ENCODE peak calls at places on chromosomes 12 and 14, in ten cellular contexts. S is upper lobe of right lung, C is AG09309, Q is pancreas, T is astrocyte of the cerebellum, F is GM10248, B is transverse colon, J is colonic mucosa, A is nephron progenitor cell, H is tibial artery. K is an unnamed sample.

GRCh38 chr12:111642681-111643427 is 42.9 kb downstream of the BRAP start:
- DNase-seq in S (no peak), C (no peak), Q (no peak), T (no peak), F (no peak), B (no peak), J (no peak), A (no peak), H (no peak), K (no peak)

GRCh38 chr14:30223385-30223785 is 295.7 kb upstream of the PRKD1 start:
- DNase-seq in S (peak; percentile 73), C (peak; percentile 49), Q (peak; percentile 92), T (peak; percentile 89), F (no peak), B (peak; percentile 11), J (peak; percentile 39), A (no peak), H (peak; percentile 55), K (peak; percentile 83)

GRCh38 chr12:4909397-4909733 is 340 bp upstream of the KCNA1 start:
- DNase-seq in S (no peak), C (no peak), Q (no peak), T (no peak), F (peak; percentile 20), B (no peak), J (no peak), A (peak; percentile 53), H (no peak), K (no peak)

GRCh38 chr12:27818421-27818918 is 38.4 kb upstream of the MANSC4 start:
- DNase-seq in S (no peak), C (no peak), Q (no peak), T (no peak), F (no peak), B (no peak), J (peak; percentile 54), A (no peak), H (no peak), K (no peak)

GRCh38 chr14:75831455-75831854 is 150.3 kb downstream of the TGFB3 start:
- DNase-seq in S (peak; percentile 86), C (no peak), Q (peak; percentile 88), T (peak; percentile 83), F (no peak), B (peak; percentile 68), J (peak; percentile 81), A (no peak), H (no peak), K (no peak)

GRCh38 chr12:5043589-5044419 is at the start of gene KCNA5:
- DNase-seq in S (no peak), C (no peak), Q (no peak), T (no peak), F (no peak), B (no peak), J (no peak), A (peak; percentile 73), H (peak; percentile 32), K (no peak)

GRCh38 chr14:99565383-99565782 is 38.6 kb downstream of the CCDC85C start:
- DNase-seq in S (no peak), C (no peak), Q (no peak), T (no peak), F (no peak), B (no peak), J (no peak), A (no peak), H (no peak), K (no peak)

GRCh38 chr12:121154793-121155375 is 22.2 kb downstream of the P2RX7 start:
- DNase-seq in S (no peak), C (no peak), Q (no peak), T (no peak), F (no peak), B (no peak), J (no peak), A (no peak), H (no peak), K (no peak)

DNA sequence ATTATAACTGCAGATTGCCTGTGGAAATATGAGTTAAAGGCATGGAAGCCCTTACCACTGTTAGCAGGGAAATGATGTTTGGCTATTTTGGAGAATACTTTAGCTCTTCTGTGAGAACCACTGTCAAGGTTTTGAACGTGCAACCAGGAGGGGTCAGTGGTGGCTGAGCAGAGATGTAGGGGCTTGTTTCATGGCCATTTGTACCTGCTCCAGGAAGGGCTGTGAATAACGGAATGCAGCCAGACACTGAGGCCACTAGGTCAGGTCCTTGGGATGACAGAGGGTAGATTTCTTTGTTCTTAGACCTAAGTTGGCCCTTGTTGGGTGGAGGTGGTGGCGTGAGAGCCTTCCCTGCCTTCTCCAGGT is 8.3 kb downstream of the TRAF3 start:
- DNase-seq in S (no peak), C (no peak), Q (no peak), T (no peak), F (no peak), B (no peak), J (no peak), A (no peak), H (no peak), K (no peak)
- TF ChIP-seq CTCF in S (no peak), C (no peak), Q (no peak), T (peak; percentile 16), F (peak; percentile 43), B (no peak), J (no peak), A (no peak), H (no peak), K (no peak)

DNA sequence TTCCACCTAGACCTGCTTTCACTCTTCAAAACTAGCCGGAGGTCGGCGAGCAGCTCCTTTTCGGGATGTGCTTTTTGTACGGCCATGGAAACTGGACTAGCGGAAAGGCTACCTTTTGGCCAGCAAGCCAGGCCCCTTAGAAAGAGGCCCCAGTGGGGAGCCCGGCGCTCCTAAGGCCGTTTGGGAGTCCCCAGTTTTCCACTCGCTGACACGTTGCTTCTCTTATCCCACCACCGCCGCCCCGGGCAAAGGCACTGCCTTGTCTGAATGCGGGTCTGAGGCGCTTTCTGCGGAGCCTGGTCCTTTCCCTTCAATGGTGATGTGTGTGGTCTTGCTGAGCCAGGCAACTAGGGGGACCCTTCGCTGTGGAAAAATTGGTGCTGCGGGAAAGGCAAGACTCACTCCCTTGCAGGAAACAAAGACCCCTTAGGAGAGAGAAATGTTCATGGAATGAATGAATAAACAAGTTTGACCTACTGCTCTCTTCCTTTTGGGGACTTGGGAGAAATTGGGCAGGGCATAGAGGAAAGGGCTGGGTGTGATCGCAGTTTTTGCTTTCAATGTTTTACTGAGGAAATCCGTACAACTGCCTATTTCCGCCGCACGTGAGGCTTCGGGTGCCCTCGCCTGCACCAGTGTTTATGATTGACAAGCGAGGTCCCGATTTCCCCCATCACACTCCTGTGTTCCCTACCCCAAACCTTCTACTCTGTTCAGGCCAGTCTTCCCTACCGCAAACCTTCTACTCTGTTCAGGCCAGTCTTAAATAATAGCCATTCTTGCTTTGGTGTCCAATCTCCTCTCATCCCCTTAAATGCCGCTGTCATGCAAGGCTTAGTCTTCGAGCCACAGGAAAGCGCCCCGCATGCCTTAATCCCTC is 970 bp upstream of the SLC38A2 start:
- DNase-seq in S (peak; percentile 75), C (no peak), Q (peak; percentile 57), T (no peak), F (peak; percentile 31), B (peak; percentile 55), J (peak; percentile 68), A (peak; percentile 69), H (peak; percentile 62), K (no peak)
- TF ChIP-seq CTCF in S (no peak), C (peak; percentile 13), Q (no peak), T (peak; percentile 29), F (no peak), B (no peak), J (no peak), A (no peak), H (no peak), K (peak; percentile 8)

GRCh38 chr14:31967669-31967975 is 109.5 kb upstream of the ARHGAP5 start:
- DNase-seq in S (no peak), C (no peak), Q (no peak), T (no peak), F (no peak), B (no peak), J (no peak), A (no peak), H (no peak), K (no peak)

GRCh38 chr14:31969841-31970240 is 107.3 kb upstream of the ARHGAP5 start:
- DNase-seq in S (no peak), C (no peak), Q (no peak), T (no peak), F (no peak), B (no peak), J (no peak), A (no peak), H (no peak), K (no peak)

GRCh38 chr14:31969371-31969770 is 107.7 kb upstream of the ARHGAP5 start:
- DNase-seq in S (no peak), C (no peak), Q (no peak), T (no peak), F (no peak), B (no peak), J (no peak), A (no peak), H (no peak), K (no peak)

GRCh38 chr14:31968107-31968810 is 108.8 kb upstream of the ARHGAP5 start:
- DNase-seq in S (no peak), C (no peak), Q (no peak), T (no peak), F (no peak), B (no peak), J (no peak), A (no peak), H (no peak), K (no peak)

DNA sequence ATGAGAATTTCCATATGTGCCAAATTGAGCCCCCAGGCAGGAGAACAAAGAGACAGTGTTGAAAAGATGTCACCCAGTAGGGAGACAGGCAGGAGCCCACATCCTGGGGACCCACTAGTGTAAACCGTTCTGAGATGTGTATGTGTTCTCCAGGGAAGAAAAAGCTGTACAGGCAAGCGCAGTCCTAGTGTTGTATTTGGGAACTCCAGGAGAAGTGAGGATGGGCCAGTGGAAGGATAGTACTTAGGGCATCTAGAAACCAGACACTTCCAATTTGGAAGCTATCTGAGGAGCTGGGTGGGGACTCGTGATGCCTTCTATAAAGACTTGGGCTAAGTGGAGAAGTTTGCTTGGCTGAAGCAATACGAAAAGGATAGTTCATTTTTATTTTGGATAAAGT is 108.2 kb upstream of the ARHGAP5 start:
- DNase-seq in S (no peak), C (no peak), Q (no peak), T (no peak), F (no peak), B (no peak), J (no peak), A (no peak), H (no peak), K (no peak)
- TF ChIP-seq CTCF in S (no peak), C (no peak), Q (no peak), T (no peak), F (no peak), B (no peak), J (no peak), A (no peak), H (no peak), K (no peak)

DNA sequence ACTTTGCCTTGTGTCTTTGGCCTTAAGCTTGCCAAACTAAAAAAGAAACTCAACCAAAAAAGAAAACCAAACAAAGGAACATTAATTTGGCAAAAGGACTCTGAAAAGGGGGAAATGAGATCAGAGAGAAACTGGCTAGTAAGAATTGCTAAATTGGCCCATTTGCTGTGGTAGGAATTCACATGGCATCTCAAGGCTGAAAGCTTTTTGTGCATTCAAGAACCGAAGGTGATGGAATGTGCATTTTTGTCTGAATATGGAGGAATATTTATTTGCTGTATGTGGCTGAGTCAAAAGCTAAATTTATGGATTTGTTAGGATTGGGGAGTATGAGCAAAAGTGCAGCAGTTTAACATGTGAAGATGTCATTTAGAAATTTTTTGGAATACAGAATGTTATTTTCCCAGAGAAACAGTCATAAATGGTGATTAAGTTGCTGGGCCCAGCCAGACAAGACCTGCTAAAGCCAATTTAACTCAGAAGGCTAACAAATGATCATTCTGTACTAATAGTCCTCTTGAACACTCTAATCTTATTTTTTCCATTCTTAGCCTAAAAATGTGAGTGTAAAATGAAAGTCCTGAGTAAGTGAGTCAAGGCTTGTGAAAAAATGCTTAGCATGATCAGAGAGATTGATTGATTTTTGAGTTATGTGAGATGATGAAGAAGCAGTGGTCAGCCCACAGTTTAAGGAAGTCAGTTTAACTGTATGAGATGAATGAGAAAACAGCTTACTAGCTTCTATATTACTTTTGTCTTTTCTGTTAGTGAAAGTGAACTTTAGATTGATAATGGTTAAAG is 94.1 kb downstream of the ANO6 start:
- DNase-seq in S (no peak), C (peak; percentile 11), Q (no peak), T (peak; percentile 37), F (no peak), B (no peak), J (no peak), A (no peak), H (no peak), K (no peak)
- TF ChIP-seq CTCF in S (no peak), C (peak; percentile 19), Q (no peak), T (peak; percentile 24), F (no peak), B (no peak), J (no peak), A (no peak), H (peak; percentile 43), K (no peak)